ENCODE peak calls at places on chromosome 20, in four cellular contexts. O is transverse colon, A is K562, X is tibial nerve. V is an unnamed sample.

GRCh38 chr20:34172926-34173325 is 60.9 kb upstream of the EIF2S2 start:
- DNase-seq in O (no peak), A (no peak), X (no peak), V (no peak)

GRCh38 chr20:36541227-36542018 is at the start of gene MYL9:
- DNase-seq in O (peak; percentile 89), A (peak; percentile 77), X (peak; percentile 91), V (peak; percentile 95)

GRCh38 chr20:49620364-49621240 is 52.7 kb upstream of the PTGIS start:
- DNase-seq in O (no peak), A (no peak), X (no peak), V (no peak)

GRCh38 chr20:54075322-54075721 is 4.9 kb upstream of the BCAS1 start:
- DNase-seq in O (no peak), A (no peak), X (no peak), V (no peak)

GRCh38 chr20:25315418-25316210 is 67.7 kb downstream of the PYGB start:
- DNase-seq in O (peak; percentile 5), A (no peak), X (no peak), V (peak; percentile 50)

GRCh38 chr20:61251529-61252393 is at the start of gene CDH4:
- DNase-seq in O (no peak), A (no peak), X (no peak), V (no peak)

GRCh38 chr20:44732327-44732726 is 13.3 kb upstream of the KCNK15 start:
- DNase-seq in O (no peak), A (no peak), X (no peak), V (no peak)

GRCh38 chr20:19995220-19995863 is 21.8 kb upstream of the NAA20 start:
- DNase-seq in O (no peak), A (peak; percentile 51), X (no peak), V (no peak)

GRCh38 chr20:41407617-41408016 is 41.0 kb upstream of the EMILIN3 start:
- DNase-seq in O (peak; percentile 19), A (peak; percentile 53), X (no peak), V (no peak)

GRCh38 chr20:49685809-49686208 is 27.9 kb downstream of the B4GALT5 start:
- DNase-seq in O (no peak), A (peak; percentile 51), X (no peak), V (no peak)

GRCh38 chr20:17761612-17762011 is 61.8 kb downstream of the BANF2 start:
- DNase-seq in O (no peak), A (no peak), X (no peak), V (no peak)

GRCh38 chr20:37160683-37161082 is 18.4 kb upstream of the RPN2 start:
- DNase-seq in O (no peak), A (peak; percentile 80), X (no peak), V (no peak)

GRCh38 chr20:54049156-54049555 is 21.2 kb downstream of the BCAS1 start:
- DNase-seq in O (no peak), A (no peak), X (no peak), V (no peak)

GRCh38 chr20:12414446-12415274 is 497.0 kb downstream of the BTBD3 start:
- DNase-seq in O (no peak), A (no peak), X (no peak), V (no peak)

GRCh38 chr20:10665791-10666190 is 8.0 kb downstream of the JAG1 start:
- DNase-seq in O (no peak), A (no peak), X (peak; percentile 52), V (no peak)

GRCh38 chr20:51934301-51935002 is 132.1 kb upstream of the SALL4 start:
- DNase-seq in O (no peak), A (no peak), X (no peak), V (no peak)

GRCh38 chr20:38446441-38447209 is 11.5 kb upstream of the SNHG17 start:
- DNase-seq in O (peak; percentile 96), A (peak; percentile 96), X (peak; percentile 87), V (peak; percentile 93)
- TF ChIP-seq EP300 in O (no peak), A (peak; percentile 36), X (peak; percentile 58), V (no peak)

DNA sequence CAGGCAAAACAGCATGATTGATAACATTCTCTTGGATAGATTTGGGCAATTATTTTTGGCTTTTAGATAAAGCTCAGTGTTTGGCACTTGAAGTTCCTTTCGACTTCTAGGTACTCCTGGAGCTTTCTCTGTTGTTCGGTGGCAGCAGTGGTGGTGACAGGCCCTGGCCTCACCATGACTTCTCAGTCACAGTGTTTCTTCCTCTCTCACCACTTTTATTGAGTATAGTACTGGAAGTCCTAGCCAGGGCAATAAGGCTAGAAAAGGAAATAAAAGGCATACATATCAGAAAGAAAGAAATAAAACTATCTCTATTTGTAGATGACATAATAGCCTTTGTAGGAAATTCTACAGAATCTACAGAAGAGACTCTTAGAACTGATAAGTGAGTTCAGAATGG is 101.2 kb upstream of the SIRPG start:
- DNase-seq in O (no peak), A (no peak), X (no peak), V (no peak)
- TF ChIP-seq POLR2A in O (no peak), A (no peak), X (no peak), V (no peak)

GRCh38 chr20:5835870-5836269 is 85.7 kb downstream of the SHLD1 start:
- DNase-seq in O (no peak), A (no peak), X (no peak), V (no peak)

GRCh38 chr20:5834436-5835005 is 84.3 kb downstream of the SHLD1 start:
- DNase-seq in O (no peak), A (no peak), X (no peak), V (no peak)

GRCh38 chr20:5831539-5832237 is 81.5 kb downstream of the SHLD1 start:
- DNase-seq in O (no peak), A (no peak), X (no peak), V (no peak)

GRCh38 chr20:5833309-5833941 is 83.2 kb downstream of the SHLD1 start:
- DNase-seq in O (no peak), A (no peak), X (no peak), V (no peak)

GRCh38 chr20:5835234-5835845 is 85.1 kb downstream of the SHLD1 start:
- DNase-seq in O (no peak), A (no peak), X (no peak), V (no peak)
- TF ChIP-seq EP300 in O (no peak), A (no peak), X (no peak), V (no peak)

DNA sequence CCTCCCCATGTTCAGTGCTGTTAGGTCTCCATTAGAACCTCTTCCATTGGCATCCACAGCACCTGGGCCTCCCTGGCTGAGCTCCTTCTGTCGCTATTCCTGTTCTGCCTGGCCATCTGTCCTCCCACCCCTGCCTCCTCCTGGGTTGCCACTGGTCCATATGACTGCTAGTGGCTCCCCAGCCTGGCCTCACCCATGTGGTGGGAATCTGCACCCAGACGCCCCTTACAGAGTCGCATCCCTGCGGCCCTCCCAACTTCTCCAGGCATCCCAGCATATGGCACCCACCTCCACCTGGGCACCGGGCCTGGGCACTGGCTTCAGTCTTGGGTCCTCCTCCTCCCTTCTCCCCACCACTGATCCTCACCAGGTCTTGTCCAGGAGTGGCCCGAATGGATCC is 7.7 kb downstream of the CDC25B start:
- DNase-seq in O (no peak), A (no peak), X (no peak), V (no peak)
- TF ChIP-seq POLR2A in O (no peak), A (no peak), X (no peak), V (no peak)

DNA sequence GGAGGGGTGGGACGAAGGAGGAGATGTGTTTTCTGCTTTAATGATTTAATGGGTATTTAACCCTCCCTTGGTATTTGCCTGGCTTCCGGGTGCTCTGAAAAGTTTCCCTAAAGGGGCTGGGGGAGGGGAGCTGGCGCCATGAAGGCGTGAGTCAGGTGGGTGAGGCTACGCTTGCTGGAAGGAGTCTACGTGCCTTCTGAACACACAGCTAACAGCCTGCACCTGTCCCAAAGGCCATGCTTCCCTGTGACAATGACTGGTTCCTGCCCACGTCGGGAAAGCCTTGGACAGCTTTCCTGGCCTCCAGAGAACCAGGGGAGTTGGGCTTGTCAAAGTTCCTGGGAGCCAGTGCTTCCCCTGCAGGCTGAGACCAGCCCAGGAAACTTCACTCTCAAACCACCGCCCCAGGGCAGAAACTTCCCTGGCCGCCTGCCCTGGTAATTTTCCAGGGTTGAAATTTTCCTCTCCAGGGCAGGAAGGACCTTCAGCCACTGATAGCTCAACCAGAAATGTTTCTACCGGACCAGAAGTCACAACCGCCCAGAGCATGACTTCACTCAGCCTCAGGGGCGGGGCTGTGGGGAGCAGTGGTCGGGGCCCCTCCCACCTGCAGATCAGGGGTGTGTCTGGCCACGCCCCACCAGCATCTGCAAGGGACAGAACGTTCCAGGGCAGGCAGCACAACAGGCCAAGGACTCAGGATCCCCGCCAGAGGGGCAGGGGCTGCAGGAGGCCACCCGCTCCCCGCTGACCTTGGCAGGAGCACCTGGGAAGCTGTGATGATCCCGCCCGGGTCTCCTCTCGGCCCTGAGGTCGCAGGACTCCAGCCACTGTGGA is 18.6 kb upstream of the SLCO4A1 start:
- DNase-seq in O (peak; percentile 99), A (peak; percentile 95), X (peak; percentile 97), V (peak; percentile 97)
- TF ChIP-seq EP300 in O (peak; percentile 99), A (no peak), X (peak; percentile 97), V (peak; percentile 46)

GRCh38 chr20:57391439-57392129 is 388 bp downstream of the RBM38 start:
- DNase-seq in O (peak; percentile 28), A (peak; percentile 63), X (no peak), V (no peak)
- TF ChIP-seq POLR2A in O (peak; percentile 17), A (no peak), X (no peak), V (peak; percentile 23)

DNA sequence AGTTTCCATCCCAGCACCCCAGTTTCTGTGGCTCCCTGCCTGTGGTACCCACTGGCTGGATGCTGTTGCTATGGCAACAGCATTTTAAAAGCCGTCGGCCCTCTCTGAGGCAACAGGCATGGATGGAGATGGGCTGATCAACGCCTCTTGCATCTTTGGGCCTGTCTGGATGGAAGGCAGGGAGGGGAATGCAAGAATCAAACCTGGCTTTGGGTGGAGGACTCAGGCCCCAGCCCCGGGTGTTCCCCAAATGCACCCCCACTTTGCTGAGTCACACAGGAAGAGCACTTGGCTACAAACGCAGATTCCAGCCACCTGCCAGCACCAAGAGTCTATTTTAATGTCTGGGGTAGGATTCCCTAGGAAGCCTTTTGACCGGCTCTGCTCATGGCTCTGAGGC is 45.7 kb upstream of the TGM2 start:
- DNase-seq in O (no peak), A (no peak), X (no peak), V (no peak)
- TF ChIP-seq EP300 in O (no peak), A (no peak), X (no peak), V (no peak)

DNA sequence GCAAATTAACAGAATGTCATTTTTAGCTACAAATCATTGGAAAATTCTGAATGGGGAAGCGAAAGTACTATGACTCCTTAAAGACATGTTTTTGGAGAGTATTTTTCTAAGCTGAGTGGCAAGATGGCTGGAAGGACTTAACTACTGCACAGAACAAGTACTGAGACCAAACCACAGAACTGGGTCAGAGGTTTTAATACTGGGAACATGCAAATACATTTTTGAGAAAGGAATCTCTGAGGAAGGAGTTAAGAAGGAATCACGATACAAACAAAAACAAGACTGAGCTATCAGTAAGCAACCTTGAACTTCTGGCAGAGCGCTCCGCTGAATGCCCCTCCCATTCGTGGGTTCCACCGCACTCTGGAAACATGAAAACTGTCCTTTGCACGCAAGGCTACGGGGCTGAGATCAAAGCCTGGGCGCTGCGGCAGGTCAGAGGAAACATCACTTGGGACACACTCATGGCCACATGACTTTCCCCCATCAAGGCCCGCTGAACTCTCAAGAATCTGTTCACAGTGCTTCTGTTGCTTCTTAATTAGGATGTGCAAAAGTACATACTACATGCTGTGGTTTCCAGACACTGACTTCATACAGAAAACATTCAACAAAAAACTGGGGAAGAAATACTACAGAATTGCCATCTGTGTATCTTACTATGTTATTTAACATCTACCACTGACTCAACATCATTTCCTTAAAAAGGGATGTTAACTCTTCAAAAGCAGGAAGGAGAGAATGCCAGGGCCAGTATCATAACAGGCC is 27.8 kb downstream of the SLC23A2 start:
- DNase-seq in O (peak; percentile 51), A (no peak), X (peak; percentile 41), V (no peak)
- TF ChIP-seq POLR2A in O (no peak), A (no peak), X (no peak), V (no peak)

GRCh38 chr20:56389807-56390206 is 2.2 kb downstream of the AURKA start:
- DNase-seq in O (no peak), A (no peak), X (no peak), V (no peak)
- TF ChIP-seq EP300 in O (no peak), A (no peak), X (no peak), V (no peak)

V was measured in suprapubic skin.